ENCODE peak calls at places on chromosomes 1 and 21, in ten cellular contexts. One of them, this sample, is unnamed.

GRCh38 chr1:119873166-119874025 is 22.9 kb downstream of the ADAM30 start:
- DNase-seq in AML-193: no peak
- DNase-seq in stimulated activated CD8-positive, alpha-beta memory T cell treated with anti-CD3 and anti-CD28 coated beads, Interleukin-4, amount 100 ng/mL, for 4 hours: no peak
- DNase-seq in Ammon's horn: no peak
- DNase-seq in ureter: no peak
- DNase-seq in transverse colon: no peak
- DNase-seq in nephron progenitor cell: no peak
- DNase-seq in AG08396: no peak
- DNase-seq in mesothelial cell of epicardium: no peak
- DNase-seq in HTR-8/SVneo: no peak
- DNase-seq in this sample: no peak

GRCh38 chr1:14634497-14634896 is 36.0 kb downstream of the KAZN start:
- DNase-seq in nephron progenitor cell: peak
- DNase-seq in Ammon's horn: no peak
- DNase-seq in transverse colon: no peak
- DNase-seq in stimulated activated CD8-positive, alpha-beta memory T cell treated with anti-CD3 and anti-CD28 coated beads, Interleukin-4, amount 100 ng/mL, for 4 hours: no peak
- DNase-seq in mesothelial cell of epicardium: no peak
- DNase-seq in HTR-8/SVneo: no peak
- DNase-seq in AML-193: no peak
- DNase-seq in ureter: no peak
- DNase-seq in AG08396: no peak
- DNase-seq in this sample: no peak

GRCh38 chr1:79079770-79080169 is 73.2 kb upstream of the ADGRL4 start:
- DNase-seq in nephron progenitor cell: peak
- DNase-seq in HTR-8/SVneo: peak
- DNase-seq in ureter: no peak
- DNase-seq in mesothelial cell of epicardium: no peak
- DNase-seq in AML-193: no peak
- DNase-seq in Ammon's horn: peak
- DNase-seq in transverse colon: no peak
- DNase-seq in AG08396: peak
- DNase-seq in stimulated activated CD8-positive, alpha-beta memory T cell treated with anti-CD3 and anti-CD28 coated beads, Interleukin-4, amount 100 ng/mL, for 4 hours: no peak
- DNase-seq in this sample: peak

GRCh38 chr1:16075337-16076002 is 2.0 kb upstream of the FAM131C start:
- DNase-seq in mesothelial cell of epicardium: no peak
- DNase-seq in stimulated activated CD8-positive, alpha-beta memory T cell treated with anti-CD3 and anti-CD28 coated beads, Interleukin-4, amount 100 ng/mL, for 4 hours: no peak
- DNase-seq in HTR-8/SVneo: no peak
- DNase-seq in ureter: no peak
- DNase-seq in Ammon's horn: peak
- DNase-seq in nephron progenitor cell: no peak
- DNase-seq in AG08396: peak
- DNase-seq in transverse colon: no peak
- DNase-seq in AML-193: no peak
- DNase-seq in this sample: no peak

GRCh38 chr1:203992440-203992839 is 80.5 kb upstream of the SOX13 start:
- DNase-seq in ureter: no peak
- DNase-seq in HTR-8/SVneo: no peak
- DNase-seq in stimulated activated CD8-positive, alpha-beta memory T cell treated with anti-CD3 and anti-CD28 coated beads, Interleukin-4, amount 100 ng/mL, for 4 hours: no peak
- DNase-seq in mesothelial cell of epicardium: no peak
- DNase-seq in transverse colon: no peak
- DNase-seq in AML-193: no peak
- DNase-seq in Ammon's horn: no peak
- DNase-seq in AG08396: no peak
- DNase-seq in nephron progenitor cell: no peak
- DNase-seq in this sample: no peak

GRCh38 chr1:228695015-228695955 is 40.0 kb upstream of the RHOU start:
- DNase-seq in HTR-8/SVneo: no peak
- DNase-seq in ureter: no peak
- DNase-seq in AG08396: no peak
- DNase-seq in mesothelial cell of epicardium: no peak
- DNase-seq in nephron progenitor cell: no peak
- DNase-seq in stimulated activated CD8-positive, alpha-beta memory T cell treated with anti-CD3 and anti-CD28 coated beads, Interleukin-4, amount 100 ng/mL, for 4 hours: no peak
- DNase-seq in transverse colon: no peak
- DNase-seq in AML-193: no peak
- DNase-seq in Ammon's horn: no peak
- DNase-seq in this sample: no peak

GRCh38 chr1:226619031-226619430 is 70.5 kb downstream of the STUM start:
- DNase-seq in AG08396: no peak
- DNase-seq in stimulated activated CD8-positive, alpha-beta memory T cell treated with anti-CD3 and anti-CD28 coated beads, Interleukin-4, amount 100 ng/mL, for 4 hours: no peak
- DNase-seq in ureter: no peak
- DNase-seq in AML-193: no peak
- DNase-seq in transverse colon: no peak
- DNase-seq in Ammon's horn: no peak
- DNase-seq in nephron progenitor cell: no peak
- DNase-seq in HTR-8/SVneo: no peak
- DNase-seq in mesothelial cell of epicardium: no peak
- DNase-seq in this sample: no peak

GRCh38 chr1:6602669-6603423 is at the start of gene KLHL21:
- DNase-seq in Ammon's horn: peak
- DNase-seq in stimulated activated CD8-positive, alpha-beta memory T cell treated with anti-CD3 and anti-CD28 coated beads, Interleukin-4, amount 100 ng/mL, for 4 hours: peak
- DNase-seq in nephron progenitor cell: peak
- DNase-seq in transverse colon: peak
- DNase-seq in AML-193: peak
- DNase-seq in HTR-8/SVneo: peak
- DNase-seq in AG08396: peak
- DNase-seq in mesothelial cell of epicardium: peak
- DNase-seq in ureter: peak
- DNase-seq in this sample: peak

GRCh38 chr1:156371553-156372264 is 2.7 kb downstream of the RHBG start:
- DNase-seq in AG08396: no peak
- DNase-seq in transverse colon: no peak
- DNase-seq in HTR-8/SVneo: no peak
- DNase-seq in AML-193: peak
- DNase-seq in nephron progenitor cell: no peak
- DNase-seq in Ammon's horn: no peak
- DNase-seq in stimulated activated CD8-positive, alpha-beta memory T cell treated with anti-CD3 and anti-CD28 coated beads, Interleukin-4, amount 100 ng/mL, for 4 hours: no peak
- DNase-seq in mesothelial cell of epicardium: no peak
- DNase-seq in ureter: peak
- DNase-seq in this sample: no peak

GRCh38 chr1:53406551-53407235 is 52.5 kb upstream of the DMRTB1 start:
- DNase-seq in AML-193: no peak
- DNase-seq in stimulated activated CD8-positive, alpha-beta memory T cell treated with anti-CD3 and anti-CD28 coated beads, Interleukin-4, amount 100 ng/mL, for 4 hours: no peak
- DNase-seq in mesothelial cell of epicardium: no peak
- DNase-seq in transverse colon: no peak
- DNase-seq in nephron progenitor cell: no peak
- DNase-seq in HTR-8/SVneo: no peak
- DNase-seq in Ammon's horn: no peak
- DNase-seq in AG08396: no peak
- DNase-seq in ureter: peak
- DNase-seq in this sample: no peak

GRCh38 chr1:116019653-116020253 is 43.4 kb downstream of the SLC22A15 start:
- DNase-seq in mesothelial cell of epicardium: no peak
- DNase-seq in transverse colon: no peak
- DNase-seq in HTR-8/SVneo: no peak
- DNase-seq in AML-193: no peak
- DNase-seq in stimulated activated CD8-positive, alpha-beta memory T cell treated with anti-CD3 and anti-CD28 coated beads, Interleukin-4, amount 100 ng/mL, for 4 hours: no peak
- DNase-seq in ureter: no peak
- DNase-seq in Ammon's horn: no peak
- DNase-seq in AG08396: no peak
- DNase-seq in nephron progenitor cell: no peak
- DNase-seq in this sample: no peak

GRCh38 chr1:232271991-232272589 is 357.8 kb downstream of the SIPA1L2 start:
- DNase-seq in stimulated activated CD8-positive, alpha-beta memory T cell treated with anti-CD3 and anti-CD28 coated beads, Interleukin-4, amount 100 ng/mL, for 4 hours: no peak
- DNase-seq in Ammon's horn: no peak
- DNase-seq in nephron progenitor cell: no peak
- DNase-seq in AML-193: no peak
- DNase-seq in AG08396: no peak
- DNase-seq in ureter: no peak
- DNase-seq in mesothelial cell of epicardium: no peak
- DNase-seq in transverse colon: no peak
- DNase-seq in HTR-8/SVneo: no peak
- DNase-seq in this sample: no peak

GRCh38 chr1:93021539-93022134 is 57.4 kb upstream of the MTF2 start:
- DNase-seq in nephron progenitor cell: no peak
- DNase-seq in AML-193: peak
- DNase-seq in mesothelial cell of epicardium: no peak
- DNase-seq in HTR-8/SVneo: peak
- DNase-seq in stimulated activated CD8-positive, alpha-beta memory T cell treated with anti-CD3 and anti-CD28 coated beads, Interleukin-4, amount 100 ng/mL, for 4 hours: no peak
- DNase-seq in AG08396: peak
- DNase-seq in transverse colon: no peak
- DNase-seq in Ammon's horn: peak
- DNase-seq in ureter: no peak
- DNase-seq in this sample: peak

GRCh38 chr1:18241932-18242331 is 134.3 kb downstream of the IGSF21 start:
- DNase-seq in transverse colon: no peak
- DNase-seq in ureter: no peak
- DNase-seq in AG08396: no peak
- DNase-seq in HTR-8/SVneo: no peak
- DNase-seq in nephron progenitor cell: no peak
- DNase-seq in stimulated activated CD8-positive, alpha-beta memory T cell treated with anti-CD3 and anti-CD28 coated beads, Interleukin-4, amount 100 ng/mL, for 4 hours: no peak
- DNase-seq in mesothelial cell of epicardium: no peak
- DNase-seq in Ammon's horn: peak
- DNase-seq in AML-193: no peak
- DNase-seq in this sample: no peak

GRCh38 chr1:52238887-52239707 is 97.2 kb downstream of the ZFYVE9 start:
- DNase-seq in nephron progenitor cell: no peak
- DNase-seq in HTR-8/SVneo: no peak
- DNase-seq in AML-193: no peak
- DNase-seq in AG08396: no peak
- DNase-seq in mesothelial cell of epicardium: no peak
- DNase-seq in transverse colon: no peak
- DNase-seq in Ammon's horn: no peak
- DNase-seq in ureter: no peak
- DNase-seq in stimulated activated CD8-positive, alpha-beta memory T cell treated with anti-CD3 and anti-CD28 coated beads, Interleukin-4, amount 100 ng/mL, for 4 hours: no peak
- DNase-seq in this sample: no peak

GRCh38 chr1:155062702-155063411 is 683 bp upstream of the EFNA4 start:
- DNase-seq in AG08396: peak
- DNase-seq in transverse colon: peak
- DNase-seq in AML-193: no peak
- DNase-seq in nephron progenitor cell: peak
- DNase-seq in ureter: no peak
- DNase-seq in mesothelial cell of epicardium: no peak
- DNase-seq in stimulated activated CD8-positive, alpha-beta memory T cell treated with anti-CD3 and anti-CD28 coated beads, Interleukin-4, amount 100 ng/mL, for 4 hours: peak
- DNase-seq in Ammon's horn: no peak
- DNase-seq in HTR-8/SVneo: no peak
- DNase-seq in this sample: no peak

GRCh38 chr1:68136187-68136586 is 85.8 kb upstream of the DIRAS3 start:
- DNase-seq in AML-193: no peak
- DNase-seq in AG08396: no peak
- DNase-seq in ureter: no peak
- DNase-seq in Ammon's horn: no peak
- DNase-seq in HTR-8/SVneo: no peak
- DNase-seq in stimulated activated CD8-positive, alpha-beta memory T cell treated with anti-CD3 and anti-CD28 coated beads, Interleukin-4, amount 100 ng/mL, for 4 hours: no peak
- DNase-seq in transverse colon: no peak
- DNase-seq in nephron progenitor cell: no peak
- DNase-seq in mesothelial cell of epicardium: no peak
- DNase-seq in this sample: no peak

GRCh38 chr21:36156815-36157670 is at the start of gene DOP1B:
- DNase-seq in AML-193: no peak
- DNase-seq in stimulated activated CD8-positive, alpha-beta memory T cell treated with anti-CD3 and anti-CD28 coated beads, Interleukin-4, amount 100 ng/mL, for 4 hours: no peak
- DNase-seq in mesothelial cell of epicardium: no peak
- DNase-seq in transverse colon: peak
- DNase-seq in ureter: no peak
- DNase-seq in Ammon's horn: no peak
- DNase-seq in HTR-8/SVneo: peak
- DNase-seq in AG08396: peak
- DNase-seq in nephron progenitor cell: no peak
- DNase-seq in this sample: no peak

GRCh38 chr1:88634538-88634937 is 49.5 kb upstream of the PKN2 start:
- DNase-seq in AML-193: no peak
- DNase-seq in mesothelial cell of epicardium: no peak
- DNase-seq in ureter: no peak
- DNase-seq in transverse colon: no peak
- DNase-seq in nephron progenitor cell: no peak
- DNase-seq in stimulated activated CD8-positive, alpha-beta memory T cell treated with anti-CD3 and anti-CD28 coated beads, Interleukin-4, amount 100 ng/mL, for 4 hours: no peak
- DNase-seq in AG08396: no peak
- DNase-seq in Ammon's horn: no peak
- DNase-seq in HTR-8/SVneo: no peak
- DNase-seq in this sample: no peak

GRCh38 chr1:31763671-31764306 is 351 bp downstream of the ADGRB2 start:
- DNase-seq in Ammon's horn: no peak
- DNase-seq in nephron progenitor cell: peak
- DNase-seq in transverse colon: no peak
- DNase-seq in AG08396: no peak
- DNase-seq in HTR-8/SVneo: no peak
- DNase-seq in AML-193: no peak
- DNase-seq in mesothelial cell of epicardium: no peak
- DNase-seq in ureter: no peak
- DNase-seq in stimulated activated CD8-positive, alpha-beta memory T cell treated with anti-CD3 and anti-CD28 coated beads, Interleukin-4, amount 100 ng/mL, for 4 hours: no peak
- DNase-seq in this sample: no peak